ENCODE peak calls at places on chromosomes 4 and X, in eight cellular contexts. J, N, L, B, K, Z, I and D are unnamed samples.

GRCh38 chr4:71147261-71147660 is 153.8 kb downstream of the DCK start:
- DNase-seq in Z (no peak), B (no peak), L (no peak), J (no peak), N (no peak), K (no peak), I (no peak), D (no peak)

GRCh38 chr4:180665994-180666818 is 1577.0 kb upstream of the TENM3 start:
- DNase-seq in N (no peak), Z (no peak), L (peak; percentile 72), K (peak; percentile 62), I (no peak), J (no peak), B (peak; percentile 46), D (no peak)

GRCh38 chr4:83197555-83198235 is 83.2 kb upstream of the PLAC8 start:
- DNase-seq in I (no peak), K (peak; percentile 60), B (no peak), Z (no peak), N (no peak), J (no peak), L (peak; percentile 47), D (no peak)

GRCh38 chrX:3712080-3712869 is 1.2 kb downstream of the PRKX start:
- DNase-seq in B (no peak), Z (no peak), L (peak; percentile 19), N (no peak), K (peak; percentile 53), I (no peak), J (no peak), D (peak; percentile 29)

GRCh38 chr4:92012899-92013867 is 290.6 kb upstream of the GRID2 start:
- DNase-seq in B (peak; percentile 0), Z (no peak), K (peak; percentile 8), I (peak; percentile 60), N (no peak), L (no peak), J (no peak), D (no peak)

GRCh38 chrX:75038925-75039324 is 113.7 kb upstream of the NEXMIF start:
- DNase-seq in K (peak; percentile 21), L (peak; percentile 37), I (no peak), N (no peak), J (no peak), B (peak; percentile 12), Z (no peak), D (no peak)

GRCh38 chr4:121221608-121222007 is 57.5 kb upstream of the TNIP3 start:
- DNase-seq in J (no peak), B (no peak), I (no peak), Z (no peak), K (no peak), N (no peak), L (no peak), D (no peak)

GRCh38 chrX:108537005-108537404 is 97.4 kb downstream of the COL4A5 start:
- DNase-seq in J (no peak), L (peak; percentile 24), I (no peak), N (no peak), Z (no peak), K (peak; percentile 61), B (peak; percentile 47), D (no peak)

GRCh38 chr4:1300466-1301455 is 11.1 kb downstream of the MAEA start:
- DNase-seq in K (peak; percentile 77), L (no peak), Z (no peak), N (no peak), I (peak; percentile 20), B (no peak), J (peak; percentile 85), D (no peak)

GRCh38 chr4:87920478-87920877 is 55.0 kb upstream of the SPP1 start:
- DNase-seq in L (no peak), Z (no peak), I (no peak), B (no peak), J (no peak), K (no peak), N (no peak), D (no peak)

GRCh38 chr4:7762376-7763040 is 177.2 kb downstream of the AFAP1 start:
- DNase-seq in N (no peak), Z (no peak), J (no peak), K (no peak), L (no peak), I (no peak), B (no peak), D (no peak)

GRCh38 chrX:9562851-9563250 is 98.0 kb downstream of the TBL1X start:
- DNase-seq in K (peak; percentile 89), N (peak; percentile 18), B (peak; percentile 83), J (no peak), Z (no peak), I (no peak), L (no peak), D (no peak)

GRCh38 chr4:15754323-15754722 is 23.8 kb upstream of the CD38 start:
- DNase-seq in J (no peak), I (no peak), K (peak; percentile 68), L (peak; percentile 17), Z (peak; percentile 21), B (no peak), N (peak; percentile 22), D (peak; percentile 57)

GRCh38 chrX:70973221-70973620 is 42.3 kb upstream of the SLC7A3 start:
- DNase-seq in K (no peak), B (no peak), N (no peak), L (no peak), I (no peak), J (no peak), Z (no peak), D (no peak)

GRCh38 chr4:106039796-106040195 is 144.5 kb downstream of the NPNT start:
- DNase-seq in N (no peak), Z (no peak), B (no peak), I (no peak), K (peak; percentile 36), L (no peak), J (no peak), D (no peak)

GRCh38 chr4:15906024-15906443 is 32.5 kb downstream of the FGFBP1 start:
- DNase-seq in N (peak; percentile 20), J (peak; percentile 91), L (no peak), B (peak; percentile 90), K (no peak), I (peak; percentile 62), Z (no peak), D (no peak)

GRCh38 chr4:182307746-182308145 is 64.5 kb downstream of the TENM3 start:
- DNase-seq in L (no peak), B (no peak), J (no peak), N (no peak), K (peak; percentile 90), I (no peak), Z (no peak), D (no peak)

DNA sequence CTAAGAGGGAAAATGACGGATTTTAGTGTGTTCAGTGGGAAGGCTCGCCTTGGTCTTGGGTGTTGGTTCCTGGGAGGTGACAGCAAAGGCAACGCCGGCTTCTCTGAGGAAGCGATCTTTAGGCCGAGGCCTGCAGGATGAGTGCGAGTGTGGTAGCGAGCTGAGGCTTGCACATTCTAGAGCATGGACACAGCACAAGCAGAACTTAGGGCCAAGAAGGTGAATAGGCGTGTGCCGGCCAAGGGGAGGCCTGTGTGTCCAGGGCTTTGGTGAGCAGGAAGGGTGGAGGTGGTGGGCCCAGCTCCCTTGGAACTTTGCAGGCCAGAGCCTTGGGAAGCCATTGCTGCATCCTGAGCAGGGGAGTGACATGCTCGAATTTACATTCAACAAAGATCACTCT is 67.9 kb downstream of the TNIP2 start:
- DNase-seq in N (no peak), Z (no peak), K (no peak), J (no peak), I (no peak), L (no peak), B (no peak), D (no peak)
- H3K4me1 ChIP-seq in N (peaks cover 4% of the 10 kb centered on the region), Z (no peaks in the 10 kb centered on the region), K (no peaks in the 10 kb centered on the region), J (no peaks in the 10 kb centered on the region), I (no peaks in the 10 kb centered on the region), L (peaks cover 26% of the 10 kb centered on the region), B (no peaks in the 10 kb centered on the region), D (no peaks in the 10 kb centered on the region)

DNA sequence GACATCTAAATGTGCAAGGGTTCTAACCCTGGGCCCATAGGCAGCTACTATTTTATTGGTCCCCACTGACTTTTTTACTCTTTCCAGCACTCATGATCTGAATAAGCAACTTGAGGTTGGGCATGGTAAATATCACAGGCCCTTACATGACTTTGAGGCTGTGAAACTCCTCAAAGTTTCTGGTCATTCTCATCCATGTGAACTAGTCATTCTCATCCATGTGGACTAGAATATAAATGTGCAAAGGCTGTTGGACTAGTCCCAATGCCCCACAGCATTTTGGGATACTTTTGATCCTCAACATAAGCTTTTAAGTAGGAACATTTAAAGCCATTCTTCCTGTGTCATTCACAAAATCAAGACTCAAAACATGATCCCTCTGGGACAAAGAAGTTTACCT is 290.7 kb upstream of the PPARGC1A start:
- DNase-seq in Z (no peak), N (no peak), L (no peak), B (no peak), J (no peak), I (no peak), K (no peak), D (no peak)
- H3K4me3 ChIP-seq in Z (no peak overlapping the region), N (no peak overlapping the region), L (no peak overlapping the region), B (no peak overlapping the region), J (no peak overlapping the region), I (no peak overlapping the region), K (no peak overlapping the region), D (no peak overlapping the region)

DNA sequence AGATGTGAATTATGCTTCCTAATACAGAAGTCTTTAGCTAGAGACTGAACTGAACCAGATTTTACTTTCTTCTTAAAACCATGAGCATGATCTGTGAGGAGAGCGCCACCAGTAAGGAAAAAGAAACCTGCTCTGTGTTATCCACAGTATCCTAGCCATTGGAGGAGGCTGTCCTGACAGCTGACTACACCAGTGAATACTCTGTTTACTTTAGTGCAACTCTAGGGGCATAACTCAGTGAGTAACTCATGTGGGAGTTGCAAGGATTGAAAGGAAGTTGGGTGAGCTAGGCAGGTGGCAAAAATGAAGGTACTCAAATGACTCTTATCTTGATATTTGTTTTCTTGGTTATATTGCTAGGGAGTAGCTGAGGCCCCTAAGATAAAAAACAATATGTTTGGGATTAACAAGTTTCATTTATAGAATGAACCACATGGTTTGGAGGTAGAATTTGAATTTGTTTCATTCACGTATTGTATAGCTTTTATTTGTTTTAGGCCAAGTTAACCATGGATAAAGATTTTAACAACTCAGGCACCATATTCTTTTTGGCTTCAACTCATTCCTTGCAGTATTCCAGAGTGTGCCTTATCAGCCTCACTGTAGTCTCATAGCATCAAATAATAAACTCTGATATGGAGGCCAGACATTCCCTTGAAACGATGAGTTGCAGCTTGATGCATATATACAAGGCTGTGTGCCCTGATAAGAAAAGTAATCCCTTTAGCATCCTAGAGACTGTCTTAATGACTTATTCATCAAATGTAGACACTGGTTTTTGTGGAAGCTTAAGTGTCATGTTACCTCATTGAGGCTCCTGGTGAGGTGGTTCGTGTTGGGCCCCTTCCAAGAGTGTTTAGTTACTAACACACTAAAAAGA is 2.5 kb downstream of the BMP3 start:
- DNase-seq in I (no peak), Z (no peak), B (no peak), N (no peak), K (no peak), L (peak; percentile 79), J (no peak), D (no peak)
- H3K4me1 ChIP-seq in I (no peaks in the 10 kb centered on the region), Z (peaks cover 15% of the 10 kb centered on the region), B (no peaks in the 10 kb centered on the region), N (no peaks in the 10 kb centered on the region), K (peaks cover 6% of the 10 kb centered on the region), L (peaks cover 55% of the 10 kb centered on the region), J (peaks cover 7% of the 10 kb centered on the region), D (no peaks in the 10 kb centered on the region)

DNA sequence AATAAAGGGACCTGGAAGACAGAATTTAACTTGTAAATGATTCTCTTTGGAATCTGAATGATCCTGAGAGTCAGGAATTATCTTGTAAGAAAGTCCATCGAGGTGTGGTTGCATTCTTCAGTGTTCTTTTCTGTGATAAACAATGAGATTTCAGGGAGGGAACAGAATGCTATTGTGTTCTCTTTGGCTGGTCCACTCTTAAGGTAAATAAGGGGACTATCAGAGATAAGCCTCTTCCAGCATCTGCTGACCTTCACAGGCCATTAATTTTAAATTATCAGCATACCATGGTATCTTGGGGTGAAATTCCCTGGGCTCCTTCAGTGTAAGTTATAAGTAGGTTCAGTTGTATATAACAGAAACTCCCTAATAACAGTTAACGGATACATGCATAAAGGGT is 107.1 kb upstream of the ARHGAP24 start:
- DNase-seq in Z (no peak), B (no peak), K (no peak), N (no peak), J (no peak), L (no peak), I (no peak), D (no peak)
- H3K4me3 ChIP-seq in Z (no peak overlapping the region), B (no peak overlapping the region), K (no peak overlapping the region), N (no peak overlapping the region), J (no peak overlapping the region), L (no peak overlapping the region), I (no peak overlapping the region), D (no peak overlapping the region)